ENCODE peak calls at places on chromosome 22, in eight cellular contexts. U is spleen, S is uterus, K is adrenal gland, J is lower leg skin, D is GM12878, N is heart left ventricle, W is A549. V is an unnamed sample.

GRCh38 chr22:50169774-50170341 is 673 bp upstream of the PANX2 start:
- DNase-seq in J (no peak), K (no peak), U (peak; percentile 87), W (no peak), N (no peak), S (no peak), D (no peak), V (no peak)

GRCh38 chr22:30705710-30706651 is 11.3 kb downstream of the OSBP2 start:
- DNase-seq in U (peak; percentile 22), S (no peak), K (peak; percentile 60), J (no peak), D (peak; percentile 72), N (no peak), W (no peak), V (peak; percentile 22)

GRCh38 chr22:36702832-36703210 is 731 bp downstream of the CACNG2 start:
- DNase-seq in U (no peak), D (no peak), N (no peak), J (no peak), W (no peak), K (no peak), S (no peak), V (no peak)

GRCh38 chr22:46809153-46809885 is 46.9 kb downstream of the TBC1D22A start:
- DNase-seq in U (no peak), W (no peak), K (no peak), S (no peak), N (no peak), D (no peak), J (no peak), V (no peak)

GRCh38 chr22:37549704-37550059 is 10.6 kb upstream of the CDC42EP1 start:
- DNase-seq in N (no peak), W (no peak), D (no peak), K (peak; percentile 83), S (peak; percentile 70), J (no peak), U (no peak), V (no peak)

GRCh38 chr22:46561435-46561905 is 24.1 kb upstream of the CELSR1 start:
- DNase-seq in J (no peak), N (no peak), K (no peak), S (no peak), U (peak; percentile 47), W (peak; percentile 77), D (peak; percentile 42), V (no peak)

GRCh38 chr22:20604776-20605221 is 97.4 kb downstream of the MED15 start:
- DNase-seq in D (no peak), S (no peak), K (no peak), U (no peak), W (no peak), N (no peak), J (no peak), V (no peak)

GRCh38 chr22:49715450-49715849 is 112.2 kb downstream of the BRD1 start:
- DNase-seq in W (no peak), D (no peak), S (no peak), J (no peak), U (no peak), K (no peak), N (no peak), V (no peak)

GRCh38 chr22:22558972-22559603 is at the start of gene PRAME:
- DNase-seq in U (peak; percentile 88), S (no peak), D (peak; percentile 11), K (peak; percentile 82), N (peak; percentile 25), W (peak; percentile 93), J (no peak), V (peak; percentile 72)

GRCh38 chr22:37912171-37912570 is 6.1 kb downstream of the MICALL1 start:
- DNase-seq in U (no peak), D (no peak), S (no peak), W (no peak), N (no peak), J (no peak), K (no peak), V (no peak)

GRCh38 chr22:27318516-27318915 is 483.0 kb downstream of the MN1 start:
- DNase-seq in K (no peak), N (peak; percentile 47), U (no peak), J (peak; percentile 25), S (peak; percentile 59), W (no peak), D (no peak), V (peak; percentile 62)

GRCh38 chr22:31461699-31462098 is 27.9 kb downstream of the EIF4ENIF1 start:
- DNase-seq in W (no peak), J (no peak), S (no peak), D (no peak), N (no peak), U (no peak), K (no peak), V (no peak)

GRCh38 chr22:35892192-35892591 is 136.4 kb downstream of the RBFOX2 start:
- DNase-seq in W (no peak), N (no peak), J (no peak), U (no peak), D (no peak), S (peak; percentile 67), K (peak; percentile 36), V (no peak)

GRCh38 chr22:49431559-49431958 is 396.1 kb downstream of the BRD1 start:
- DNase-seq in K (no peak), W (no peak), D (no peak), U (no peak), S (no peak), N (no peak), J (no peak), V (no peak)

GRCh38 chr22:49534386-49534785 is 293.3 kb downstream of the BRD1 start:
- DNase-seq in U (peak; percentile 57), J (no peak), N (no peak), W (no peak), S (no peak), K (no peak), D (no peak), V (no peak)

GRCh38 chr22:48240935-48241230 is 1478.4 kb downstream of the TBC1D22A start:
- DNase-seq in D (no peak), N (no peak), K (peak; percentile 1), S (no peak), W (no peak), U (peak; percentile 30), J (no peak), V (no peak)
- TF ChIP-seq POLR2A in D (no peak), N (no peak), K (no peak), S (no peak), W (no peak), U (no peak), J (no peak), V (no peak)

DNA sequence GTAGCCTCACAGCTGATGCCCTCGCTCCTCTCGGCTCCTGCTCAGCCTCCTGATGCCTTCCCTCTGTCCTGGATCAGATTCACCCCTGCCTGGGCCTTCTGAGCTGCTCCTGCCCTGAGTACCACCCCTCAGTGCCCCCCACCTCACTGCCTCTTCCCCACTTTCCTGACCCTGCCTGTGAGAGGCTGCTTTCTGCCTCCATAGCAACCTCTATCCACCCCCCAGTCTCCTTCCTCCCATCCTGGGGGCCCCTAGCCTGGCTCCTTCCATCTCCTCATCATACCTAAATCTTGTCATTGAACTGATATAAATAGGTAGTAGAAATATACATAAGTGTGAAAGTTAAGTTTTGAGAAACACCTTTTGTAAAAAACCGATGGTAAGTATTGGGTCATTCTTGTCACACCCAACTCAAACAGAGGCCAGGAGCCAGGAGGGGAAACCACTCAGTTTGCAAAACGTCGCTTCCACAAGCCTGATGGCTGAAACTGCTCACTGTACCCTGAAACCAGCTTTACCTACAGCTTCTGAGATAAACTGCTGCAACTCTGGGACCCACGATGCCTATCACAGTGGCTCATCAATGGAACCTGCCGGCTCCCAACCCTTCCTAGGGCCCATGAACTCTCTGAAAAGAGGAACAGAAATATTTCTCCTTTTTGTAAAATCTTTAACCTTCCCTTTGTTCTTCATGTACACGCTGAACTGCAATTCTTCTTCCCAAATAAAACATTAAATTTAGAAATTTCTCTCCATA is 4.8 kb upstream of the APOBEC3H start:
- DNase-seq in W (no peak), D (no peak), U (peak; percentile 66), S (no peak), K (no peak), J (no peak), N (no peak), V (no peak)
- TF ChIP-seq CTCF in W (no peak), D (no peak), U (no peak), S (no peak), K (no peak), J (no peak), N (no peak), V (no peak)

DNA sequence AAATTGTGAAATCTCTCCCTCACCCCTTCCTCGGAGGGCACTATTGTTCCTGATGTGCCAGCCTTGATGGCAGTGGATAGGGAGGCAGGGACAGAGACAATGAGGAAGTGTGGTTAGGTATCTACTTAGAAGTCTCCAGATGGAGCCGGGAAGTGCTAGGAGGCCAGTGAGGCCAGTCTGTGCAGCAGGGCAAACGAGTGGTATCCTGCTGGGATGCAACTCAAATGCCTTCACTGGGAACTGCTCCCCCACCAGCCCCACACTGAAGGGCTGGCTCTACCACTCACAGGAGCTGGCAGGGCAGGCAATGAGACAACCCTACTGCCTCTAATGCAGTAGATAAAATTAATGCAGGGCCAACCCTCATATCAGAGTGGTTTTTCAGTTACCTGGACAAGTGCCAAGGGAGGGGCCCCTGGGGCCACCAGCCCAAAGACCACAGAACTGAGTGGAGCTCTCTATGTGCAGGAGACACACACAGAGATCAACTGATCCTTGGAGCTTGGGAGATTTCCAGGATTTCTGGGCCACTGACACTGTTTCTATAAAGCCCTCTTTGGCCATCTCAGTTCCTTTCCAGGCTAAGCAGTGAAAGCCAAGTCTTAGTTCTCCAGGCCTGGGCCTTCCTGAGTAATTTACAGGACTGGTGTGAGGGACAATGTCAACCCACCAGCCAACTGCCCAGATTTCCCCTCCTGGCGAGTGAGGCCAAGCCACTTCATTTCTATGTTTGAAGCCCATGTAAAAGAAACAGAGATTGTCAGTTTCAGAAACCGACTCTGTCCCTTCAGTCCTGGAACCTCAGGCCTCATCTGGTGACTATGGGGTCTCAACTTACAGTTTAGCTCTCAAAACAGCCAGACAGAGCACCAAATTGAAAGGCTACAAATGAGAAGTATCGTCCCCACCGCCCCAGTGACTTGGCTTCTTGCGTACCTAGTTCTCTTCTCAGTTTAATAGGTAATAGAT is 4.1 kb downstream of the MIF start:
- DNase-seq in K (no peak), J (no peak), N (no peak), D (no peak), S (no peak), W (no peak), U (no peak), V (no peak)
- TF ChIP-seq POLR2A in K (no peak), J (no peak), N (no peak), D (peak; percentile 36), S (no peak), W (no peak), U (no peak), V (no peak)

GRCh38 chr22:29254283-29254653 is 13.5 kb downstream of the RHBDD3 start:
- DNase-seq in W (no peak), D (no peak), S (no peak), J (no peak), N (no peak), U (no peak), K (no peak), V (no peak)

GRCh38 chr22:29257751-29258181 is 10.0 kb downstream of the RHBDD3 start:
- DNase-seq in W (no peak), U (no peak), K (no peak), S (no peak), N (no peak), D (no peak), J (no peak), V (no peak)

GRCh38 chr22:29258407-29259252 is 9.2 kb downstream of the RHBDD3 start:
- DNase-seq in D (no peak), J (no peak), K (no peak), W (no peak), S (no peak), U (peak; percentile 74), N (no peak), V (no peak)

GRCh38 chr22:29255064-29255621 is 12.6 kb downstream of the RHBDD3 start:
- DNase-seq in K (no peak), S (no peak), N (no peak), D (no peak), W (no peak), U (no peak), J (no peak), V (no peak)

GRCh38 chr22:29256606-29257325 is 11.0 kb downstream of the RHBDD3 start:
- DNase-seq in K (no peak), W (no peak), D (no peak), S (no peak), J (no peak), U (no peak), N (no peak), V (no peak)
- TF ChIP-seq CTCF in K (no peak), W (no peak), D (no peak), S (no peak), J (no peak), U (no peak), N (no peak), V (no peak)